ENCODE peak calls at places on chromosomes 3 and 15, in four cellular contexts. Y is GM23248, F is Caco-2, X is AG04450. C is an unnamed sample. For H3K9me3, the result is how much of the 10 kb centered on the place peaks cover.

GRCh38 chr3:182246870-182247269 is 535.1 kb downstream of the SOX2 start:
- DNase-seq in X (no peak), F (no peak), Y (no peak), C (no peak)

GRCh38 chr15:80426316-80426715 is 22.1 kb downstream of the ARNT2 start:
- DNase-seq in F (no peak), X (no peak), Y (no peak), C (no peak)

GRCh38 chr3:146250449-146251382 is at the start of gene PLSCR4:
- DNase-seq in Y (peak), F (peak), X (peak), C (peak)

GRCh38 chr3:143158549-143158988 is 39.0 kb downstream of the CHST2 start:
- DNase-seq in X (no peak), Y (peak), F (no peak), C (peak)

GRCh38 chr3:64120876-64121275 is 97.6 kb upstream of the PSMD6 start:
- DNase-seq in F (no peak), Y (no peak), X (no peak), C (no peak)

GRCh38 chr15:31024979-31025378 is 33.6 kb upstream of the MTMR10 start:
- DNase-seq in Y (peak), F (peak), X (no peak), C (peak)

GRCh38 chr3:195154111-195154791 is 116.7 kb downstream of the XXYLT1 start:
- DNase-seq in Y (peak), X (no peak), F (no peak), C (no peak)

GRCh38 chr3:53949541-53949940 is 57.9 kb upstream of the SELENOK start:
- DNase-seq in F (no peak), X (no peak), Y (no peak), C (no peak)

GRCh38 chr15:95596487-95596886 is 734.0 kb upstream of the NR2F2 start:
- DNase-seq in Y (no peak), F (no peak), X (no peak), C (no peak)

GRCh38 chr15:49855917-49856637 is 235.2 kb downstream of the DTWD1 start:
- DNase-seq in Y (peak), F (no peak), X (peak), C (peak)

GRCh38 chr3:191952609-191953008 is 491.6 kb downstream of the PYDC2 start:
- DNase-seq in Y (no peak), F (no peak), X (no peak), C (no peak)

GRCh38 chr3:159239054-159239453 is 437.2 kb downstream of the MFSD1 start:
- DNase-seq in X (no peak), Y (peak), F (no peak), C (no peak)

GRCh38 chr3:126270145-126270811 is 86.9 kb downstream of the KLF15 start:
- DNase-seq in F (no peak), X (no peak), Y (peak), C (no peak)

GRCh38 chr3:115092220-115092791 is 54.8 kb downstream of the ZBTB20 start:
- DNase-seq in Y (peak), X (peak), F (peak), C (peak)

GRCh38 chr15:77838061-77838460 is 205.3 kb upstream of the LINGO1 start:
- DNase-seq in X (no peak), F (no peak), Y (no peak), C (no peak)

GRCh38 chr3:158794936-158795518 is 6.8 kb upstream of the MFSD1 start:
- DNase-seq in Y (peak), F (no peak), X (no peak), C (peak)

GRCh38 chr3:58581328-58582091 is 4.3 kb upstream of the FAM107A start:
- DNase-seq in Y (no peak), X (no peak), F (no peak), C (no peak)

GRCh38 chr3:138916824-138917223 is 30.1 kb downstream of the FOXL2 start:
- DNase-seq in F (no peak), X (no peak), Y (no peak), C (peak)

GRCh38 chr3:193190387-193190786 is 50.6 kb upstream of the PLAAT1 start:
- DNase-seq in X (no peak), Y (peak), F (peak), C (peak)

GRCh38 chr15:99057697-99058420 is 47.0 kb upstream of the SYNM start:
- DNase-seq in F (no peak), X (no peak), Y (no peak), C (no peak)

GRCh38 chr3:156677120-156677479 is 2.7 kb downstream of the TIPARP start:
- DNase-seq in Y (peak), F (no peak), X (no peak), C (no peak)

GRCh38 chr15:41987246-41987924 is 15.0 kb upstream of the EHD4 start:
- DNase-seq in F (no peak), X (no peak), Y (no peak), C (no peak)

GRCh38 chr3:190281308-190282051 is 40.8 kb downstream of the CLDN1 start:
- DNase-seq in F (no peak), Y (peak), X (no peak), C (no peak)

GRCh38 chr3:149516920-149517319 is 42.4 kb downstream of the TM4SF4 start:
- DNase-seq in Y (no peak), F (no peak), X (no peak), C (no peak)

GRCh38 chr3:131356006-131356405 is 25.6 kb upstream of the NUDT16 start:
- DNase-seq in F (no peak), Y (peak), X (no peak), C (peak)

GRCh38 chr3:154792828-154793227 is 287.3 kb upstream of the MME start:
- DNase-seq in F (no peak), X (no peak), Y (no peak), C (no peak)

GRCh38 chr3:127221062-127222035 is 28.4 kb downstream of the PRR23E start:
- DNase-seq in Y (no peak), X (no peak), F (no peak), C (no peak)

GRCh38 chr3:149751551-149751950 is 738 bp downstream of the COMMD2 start:
- DNase-seq in Y (peak), F (no peak), X (no peak), C (no peak)

GRCh38 chr15:66848116-66848515 is 146.1 kb downstream of the SMAD6 start:
- DNase-seq in Y (no peak), F (no peak), X (no peak), C (no peak)

DNA sequence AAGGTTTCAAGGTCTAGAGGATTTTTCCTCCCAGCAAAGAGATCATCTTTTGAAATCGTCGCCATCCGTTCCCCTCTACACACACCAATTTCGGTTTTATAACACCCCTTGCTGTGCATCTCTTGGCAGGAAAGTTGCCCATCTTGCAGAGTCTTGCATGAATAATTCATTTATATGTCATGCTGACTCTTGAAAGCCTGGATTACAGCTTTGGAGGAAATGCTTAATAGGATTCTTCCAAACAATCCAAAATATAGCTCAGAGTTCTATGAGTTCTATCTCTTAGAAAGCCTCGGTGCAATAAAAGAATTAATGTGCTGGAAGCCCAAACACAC is 262.8 kb downstream of the CHL1 start:
- DNase-seq in Y (no peak), F (no peak), X (no peak), C (no peak)
- H3K9me3 ChIP-seq in Y (under half), F (under half), X (under half), C (under half)

GRCh38 chr3:30428251-30428650 is 178.2 kb upstream of the TGFBR2 start:
- DNase-seq in X (no peak), Y (peak), F (no peak), C (no peak)
- H3K9me3 ChIP-seq in X (under half), Y (under half), F (under half), C (under half)

GRCh38 chr3:20798666-20799065 is 612.7 kb upstream of the SGO1 start:
- DNase-seq in F (no peak), X (no peak), Y (no peak), C (peak)
- H3K9me3 ChIP-seq in F (under half), X (under half), Y (under half), C (under half)

DNA sequence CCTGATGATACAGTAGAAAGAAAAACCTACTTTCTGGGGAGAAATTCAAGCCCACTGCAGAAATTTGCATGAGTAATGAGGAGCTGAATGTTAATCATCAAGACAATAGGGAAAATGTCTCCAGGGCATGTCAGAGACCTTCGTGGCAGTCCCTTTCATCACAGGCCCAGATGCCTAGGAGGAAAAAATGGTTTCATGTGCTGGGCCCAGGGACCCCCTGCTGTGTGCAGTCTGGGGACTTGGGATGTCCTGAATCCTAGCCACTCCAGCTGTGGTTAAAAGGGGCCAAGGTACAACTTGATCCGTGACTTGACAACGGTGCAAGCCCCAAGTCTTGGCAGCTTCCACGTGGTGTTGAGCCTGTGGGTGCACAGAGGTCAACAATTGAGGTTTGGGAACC is 10.3 kb upstream of the EIF5A2 start:
- DNase-seq in Y (no peak), F (no peak), X (no peak), C (no peak)
- H3K9me3 ChIP-seq in Y (under half), F (under half), X (under half), C (under half)